ENCODE peak calls at places on chromosomes 7 and 10, in eight cellular contexts. One of them, this sample, is unnamed.

GRCh38 chr7:84455788-84456187 is 261.2 kb upstream of the SEMA3A start:
- DNase-seq in neural crest cell: no peak
- DNase-seq in fibroblast of the aortic adventitia: peak
- DNase-seq in A549: no peak
- DNase-seq in omental fat pad: no peak
- DNase-seq in RWPE1: no peak
- DNase-seq in neural progenitor cell: no peak
- DNase-seq in WERI-Rb-1: no peak
- DNase-seq in this sample: peak

GRCh38 chr7:102222445-102222844 is 64.2 kb upstream of the SH2B2 start:
- DNase-seq in fibroblast of the aortic adventitia: no peak
- DNase-seq in A549: no peak
- DNase-seq in WERI-Rb-1: no peak
- DNase-seq in neural crest cell: no peak
- DNase-seq in RWPE1: no peak
- DNase-seq in neural progenitor cell: no peak
- DNase-seq in omental fat pad: no peak
- DNase-seq in this sample: peak

GRCh38 chr7:126727930-126728331 is 524.8 kb downstream of the GRM8 start:
- DNase-seq in RWPE1: peak
- DNase-seq in omental fat pad: no peak
- DNase-seq in neural crest cell: no peak
- DNase-seq in A549: peak
- DNase-seq in fibroblast of the aortic adventitia: peak
- DNase-seq in WERI-Rb-1: no peak
- DNase-seq in neural progenitor cell: no peak
- DNase-seq in this sample: peak

GRCh38 chr10:52083422-52083821 is 230.7 kb upstream of the DKK1 start:
- DNase-seq in neural crest cell: no peak
- DNase-seq in fibroblast of the aortic adventitia: no peak
- DNase-seq in RWPE1: no peak
- DNase-seq in A549: no peak
- DNase-seq in WERI-Rb-1: no peak
- DNase-seq in neural progenitor cell: no peak
- DNase-seq in omental fat pad: no peak
- DNase-seq in this sample: no peak

GRCh38 chr7:15891151-15891842 is 204.8 kb upstream of the MEOX2 start:
- DNase-seq in omental fat pad: no peak
- DNase-seq in RWPE1: no peak
- DNase-seq in A549: no peak
- DNase-seq in WERI-Rb-1: no peak
- DNase-seq in neural crest cell: no peak
- DNase-seq in neural progenitor cell: no peak
- DNase-seq in fibroblast of the aortic adventitia: peak
- DNase-seq in this sample: peak

GRCh38 chr7:80440908-80441307 is 71.0 kb downstream of the GNAT3 start:
- DNase-seq in neural progenitor cell: no peak
- DNase-seq in WERI-Rb-1: no peak
- DNase-seq in RWPE1: no peak
- DNase-seq in neural crest cell: no peak
- DNase-seq in fibroblast of the aortic adventitia: peak
- DNase-seq in A549: no peak
- DNase-seq in omental fat pad: no peak
- DNase-seq in this sample: peak

GRCh38 chr7:142030846-142031245 is 35.2 kb downstream of the MGAM start:
- DNase-seq in neural progenitor cell: no peak
- DNase-seq in A549: no peak
- DNase-seq in WERI-Rb-1: no peak
- DNase-seq in RWPE1: no peak
- DNase-seq in fibroblast of the aortic adventitia: no peak
- DNase-seq in omental fat pad: no peak
- DNase-seq in neural crest cell: no peak
- DNase-seq in this sample: no peak

GRCh38 chr10:119575506-119575905 is 21.3 kb downstream of the TIAL1 start:
- DNase-seq in neural crest cell: no peak
- DNase-seq in RWPE1: peak
- DNase-seq in A549: peak
- DNase-seq in neural progenitor cell: no peak
- DNase-seq in fibroblast of the aortic adventitia: peak
- DNase-seq in omental fat pad: no peak
- DNase-seq in WERI-Rb-1: no peak
- DNase-seq in this sample: no peak

GRCh38 chr10:117320050-117320665 is 55.1 kb downstream of the PDZD8 start:
- DNase-seq in neural crest cell: no peak
- DNase-seq in neural progenitor cell: peak
- DNase-seq in WERI-Rb-1: no peak
- DNase-seq in fibroblast of the aortic adventitia: peak
- DNase-seq in A549: peak
- DNase-seq in omental fat pad: no peak
- DNase-seq in RWPE1: peak
- DNase-seq in this sample: peak

GRCh38 chr10:121088524-121088923 is 237.4 kb downstream of the WDR11 start:
- DNase-seq in omental fat pad: no peak
- DNase-seq in WERI-Rb-1: peak
- DNase-seq in fibroblast of the aortic adventitia: no peak
- DNase-seq in neural crest cell: no peak
- DNase-seq in A549: peak
- DNase-seq in neural progenitor cell: peak
- DNase-seq in RWPE1: peak
- DNase-seq in this sample: peak
- TF ChIP-seq CTCF in omental fat pad: no peak
- TF ChIP-seq CTCF in WERI-Rb-1: peak
- TF ChIP-seq CTCF in fibroblast of the aortic adventitia: no peak
- TF ChIP-seq CTCF in neural crest cell: peak
- TF ChIP-seq CTCF in A549: no peak
- TF ChIP-seq CTCF in neural progenitor cell: peak
- TF ChIP-seq CTCF in RWPE1: no peak
- TF ChIP-seq CTCF in this sample: peak

GRCh38 chr7:81446212-81446611 is 323.6 kb downstream of the HGF start:
- DNase-seq in omental fat pad: no peak
- DNase-seq in WERI-Rb-1: no peak
- DNase-seq in neural crest cell: no peak
- DNase-seq in RWPE1: no peak
- DNase-seq in neural progenitor cell: no peak
- DNase-seq in A549: no peak
- DNase-seq in fibroblast of the aortic adventitia: no peak
- DNase-seq in this sample: no peak

GRCh38 chr7:81441750-81442149 is 328.1 kb downstream of the HGF start:
- DNase-seq in RWPE1: no peak
- DNase-seq in neural crest cell: no peak
- DNase-seq in neural progenitor cell: no peak
- DNase-seq in fibroblast of the aortic adventitia: peak
- DNase-seq in WERI-Rb-1: no peak
- DNase-seq in omental fat pad: no peak
- DNase-seq in A549: no peak
- DNase-seq in this sample: no peak

GRCh38 chr7:81445462-81445861 is 324.4 kb downstream of the HGF start:
- DNase-seq in omental fat pad: no peak
- DNase-seq in WERI-Rb-1: no peak
- DNase-seq in RWPE1: no peak
- DNase-seq in fibroblast of the aortic adventitia: peak
- DNase-seq in A549: no peak
- DNase-seq in neural progenitor cell: no peak
- DNase-seq in neural crest cell: no peak
- DNase-seq in this sample: no peak

GRCh38 chr7:81449105-81449504 is 320.7 kb downstream of the HGF start:
- DNase-seq in fibroblast of the aortic adventitia: peak
- DNase-seq in RWPE1: no peak
- DNase-seq in neural progenitor cell: no peak
- DNase-seq in omental fat pad: no peak
- DNase-seq in A549: no peak
- DNase-seq in neural crest cell: no peak
- DNase-seq in WERI-Rb-1: no peak
- DNase-seq in this sample: no peak

DNA sequence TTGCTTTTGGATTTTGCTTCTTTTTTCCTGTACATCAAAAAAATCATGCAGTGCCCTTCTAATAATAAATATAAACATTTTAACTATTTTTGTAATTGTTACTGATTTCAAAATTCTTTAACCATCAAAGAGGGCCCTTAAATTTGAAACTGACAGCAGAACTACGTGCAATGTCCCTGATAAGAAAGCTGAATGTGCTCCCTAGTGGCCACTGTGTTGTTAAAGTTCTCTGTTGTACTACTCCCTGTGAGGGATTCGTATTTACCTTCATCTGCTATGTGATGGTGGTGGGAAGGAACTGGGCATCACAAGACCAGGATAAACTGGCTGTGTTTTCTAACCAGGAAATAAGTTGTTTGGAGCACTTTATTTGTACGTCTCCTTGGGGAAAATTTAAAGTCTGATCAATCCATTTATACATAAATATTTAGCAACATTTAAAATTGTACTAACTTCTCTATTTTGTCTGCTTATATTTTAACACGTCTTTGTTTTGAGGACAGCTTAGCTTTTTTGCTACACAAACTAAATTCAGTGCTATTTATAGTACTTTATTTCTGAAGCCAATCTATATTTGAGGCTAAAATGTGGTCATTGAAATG is 322.4 kb downstream of the HGF start:
- DNase-seq in fibroblast of the aortic adventitia: peak
- DNase-seq in neural progenitor cell: peak
- DNase-seq in neural crest cell: no peak
- DNase-seq in WERI-Rb-1: peak
- DNase-seq in omental fat pad: no peak
- DNase-seq in RWPE1: peak
- DNase-seq in A549: peak
- DNase-seq in this sample: peak
- TF ChIP-seq CTCF in fibroblast of the aortic adventitia: peak
- TF ChIP-seq CTCF in neural progenitor cell: peak
- TF ChIP-seq CTCF in neural crest cell: peak
- TF ChIP-seq CTCF in WERI-Rb-1: peak
- TF ChIP-seq CTCF in omental fat pad: no peak
- TF ChIP-seq CTCF in RWPE1: peak
- TF ChIP-seq CTCF in A549: peak
- TF ChIP-seq CTCF in this sample: peak

GRCh38 chr10:79502561-79503309 is 9.6 kb upstream of the EIF5AL1 start:
- DNase-seq in neural progenitor cell: peak
- DNase-seq in WERI-Rb-1: peak
- DNase-seq in omental fat pad: no peak
- DNase-seq in A549: peak
- DNase-seq in fibroblast of the aortic adventitia: no peak
- DNase-seq in RWPE1: no peak
- DNase-seq in neural crest cell: no peak
- DNase-seq in this sample: no peak
- TF ChIP-seq CTCF in neural progenitor cell: peak
- TF ChIP-seq CTCF in WERI-Rb-1: peak
- TF ChIP-seq CTCF in omental fat pad: no peak
- TF ChIP-seq CTCF in A549: peak
- TF ChIP-seq CTCF in fibroblast of the aortic adventitia: peak
- TF ChIP-seq CTCF in RWPE1: peak
- TF ChIP-seq CTCF in neural crest cell: peak
- TF ChIP-seq CTCF in this sample: peak

GRCh38 chr7:73613954-73614735 is 10.2 kb downstream of the MLXIPL start:
- DNase-seq in RWPE1: no peak
- DNase-seq in neural crest cell: no peak
- DNase-seq in fibroblast of the aortic adventitia: no peak
- DNase-seq in omental fat pad: no peak
- DNase-seq in A549: peak
- DNase-seq in WERI-Rb-1: no peak
- DNase-seq in neural progenitor cell: no peak
- DNase-seq in this sample: no peak

GRCh38 chr7:73615886-73616285 is 8.4 kb downstream of the MLXIPL start:
- DNase-seq in RWPE1: no peak
- DNase-seq in WERI-Rb-1: peak
- DNase-seq in neural progenitor cell: peak
- DNase-seq in neural crest cell: no peak
- DNase-seq in omental fat pad: no peak
- DNase-seq in A549: peak
- DNase-seq in fibroblast of the aortic adventitia: no peak
- DNase-seq in this sample: no peak

GRCh38 chr7:73611017-73611555 is 13.2 kb downstream of the MLXIPL start:
- DNase-seq in A549: no peak
- DNase-seq in neural crest cell: no peak
- DNase-seq in fibroblast of the aortic adventitia: no peak
- DNase-seq in RWPE1: no peak
- DNase-seq in WERI-Rb-1: no peak
- DNase-seq in omental fat pad: no peak
- DNase-seq in neural progenitor cell: no peak
- DNase-seq in this sample: no peak

GRCh38 chr7:73610105-73610504 is 14.2 kb downstream of the MLXIPL start:
- DNase-seq in neural crest cell: no peak
- DNase-seq in omental fat pad: no peak
- DNase-seq in RWPE1: no peak
- DNase-seq in neural progenitor cell: no peak
- DNase-seq in fibroblast of the aortic adventitia: no peak
- DNase-seq in A549: no peak
- DNase-seq in WERI-Rb-1: no peak
- DNase-seq in this sample: no peak

DNA sequence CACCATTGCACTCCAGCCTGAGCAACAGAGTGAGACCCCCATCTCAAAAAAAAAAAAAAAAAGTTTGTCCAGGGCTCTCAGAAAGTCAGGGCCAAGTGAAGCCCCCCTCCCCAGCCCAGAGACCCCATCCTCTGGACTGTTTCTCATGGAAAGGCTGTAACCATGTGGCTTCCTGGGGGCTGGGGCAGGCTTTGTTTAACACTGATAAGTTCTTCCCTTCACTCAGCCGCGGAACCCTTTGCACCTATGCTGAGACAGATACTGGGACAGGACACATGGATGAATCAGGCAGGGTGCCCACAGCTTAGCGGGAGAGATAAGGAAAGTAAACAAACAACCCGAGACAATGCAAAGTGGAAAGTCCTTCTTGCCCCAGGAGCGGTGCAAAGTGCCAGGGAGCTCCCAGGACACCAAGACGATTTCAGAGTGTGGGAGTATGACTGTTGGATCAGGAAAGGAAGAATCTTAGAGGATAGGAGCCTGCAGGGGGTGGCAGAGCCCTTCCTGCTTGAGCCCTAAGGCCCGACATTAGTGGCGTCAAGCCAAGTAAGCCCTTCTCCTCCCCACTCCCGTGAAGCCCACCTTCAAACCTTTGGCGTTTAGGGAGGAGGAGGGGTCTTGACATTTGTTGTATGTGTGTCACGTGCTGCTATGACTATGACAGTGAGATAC is 11.6 kb downstream of the MLXIPL start:
- DNase-seq in fibroblast of the aortic adventitia: peak
- DNase-seq in A549: peak
- DNase-seq in WERI-Rb-1: no peak
- DNase-seq in neural progenitor cell: peak
- DNase-seq in RWPE1: no peak
- DNase-seq in omental fat pad: no peak
- DNase-seq in neural crest cell: no peak
- DNase-seq in this sample: peak
- TF ChIP-seq CTCF in fibroblast of the aortic adventitia: peak
- TF ChIP-seq CTCF in A549: peak
- TF ChIP-seq CTCF in WERI-Rb-1: peak
- TF ChIP-seq CTCF in neural progenitor cell: peak
- TF ChIP-seq CTCF in RWPE1: no peak
- TF ChIP-seq CTCF in omental fat pad: no peak
- TF ChIP-seq CTCF in neural crest cell: no peak
- TF ChIP-seq CTCF in this sample: peak

GRCh38 chr10:99172130-99172738 is 63.4 kb downstream of the HPSE2 start:
- DNase-seq in neural crest cell: peak
- DNase-seq in omental fat pad: no peak
- DNase-seq in WERI-Rb-1: peak
- DNase-seq in RWPE1: peak
- DNase-seq in A549: peak
- DNase-seq in fibroblast of the aortic adventitia: peak
- DNase-seq in neural progenitor cell: peak
- DNase-seq in this sample: peak

GRCh38 chr10:99172950-99173349 is 62.7 kb downstream of the HPSE2 start:
- DNase-seq in omental fat pad: no peak
- DNase-seq in RWPE1: no peak
- DNase-seq in neural crest cell: no peak
- DNase-seq in neural progenitor cell: no peak
- DNase-seq in fibroblast of the aortic adventitia: no peak
- DNase-seq in WERI-Rb-1: no peak
- DNase-seq in A549: no peak
- DNase-seq in this sample: no peak
- TF ChIP-seq CTCF in omental fat pad: no peak
- TF ChIP-seq CTCF in RWPE1: no peak
- TF ChIP-seq CTCF in neural crest cell: no peak
- TF ChIP-seq CTCF in neural progenitor cell: no peak
- TF ChIP-seq CTCF in fibroblast of the aortic adventitia: no peak
- TF ChIP-seq CTCF in WERI-Rb-1: no peak
- TF ChIP-seq CTCF in A549: no peak
- TF ChIP-seq CTCF in this sample: no peak

This sample was measured in astrocyte of the spinal cord.